ENCODE peak calls at places on chromosomes 12 and 14, in ten cellular contexts. U is stimulated activated naive CD4-positive, alpha-beta T cell; S is mammary epithelial cell; H is heart right ventricle; L is NCI-H1105; O is effector CD4-positive, alpha-beta T cell; M is GM23248; Z is astrocyte of the spinal cord; C is ascending aorta; N is fibroblast of the aortic adventitia. X is an unnamed sample.

GRCh38 chr14:53278602-53279506 is 125.7 kb upstream of the DDHD1 start:
- DNase-seq in C (no peak), M (peak), O (no peak), Z (peak), N (peak), U (no peak), H (no peak), S (peak), L (no peak), X (no peak)

GRCh38 chr14:75803768-75804167 is 142.7 kb downstream of the TTLL5 start:
- DNase-seq in C (no peak), M (no peak), S (no peak), H (no peak), Z (peak), U (no peak), O (no peak), L (no peak), N (no peak), X (no peak)

GRCh38 chr14:96268426-96269358 is 12.7 kb downstream of the BDKRB1 start:
- DNase-seq in C (no peak), O (no peak), M (peak), L (no peak), U (no peak), H (peak), N (peak), S (peak), Z (peak), X (no peak)

GRCh38 chr12:51862947-51863346 is 14.4 kb upstream of the FIGNL2 start:
- DNase-seq in L (no peak), S (no peak), Z (no peak), C (no peak), M (no peak), H (no peak), N (no peak), O (no peak), U (no peak), X (no peak)

GRCh38 chr14:53668861-53669260 is 287.8 kb downstream of the BMP4 start:
- DNase-seq in H (no peak), C (no peak), L (no peak), S (peak), O (no peak), N (no peak), U (no peak), Z (peak), M (no peak), X (no peak)

GRCh38 chr12:24364921-24365320 is 415.5 kb upstream of the SOX5 start:
- DNase-seq in L (no peak), Z (no peak), O (no peak), H (no peak), C (no peak), M (no peak), S (no peak), N (no peak), U (no peak), X (no peak)

GRCh38 chr12:4156317-4156716 is 117.2 kb upstream of the CCND2 start:
- DNase-seq in Z (no peak), U (no peak), L (no peak), C (no peak), S (no peak), N (no peak), H (no peak), O (no peak), M (no peak), X (no peak)

GRCh38 chr14:92525318-92526095 is 11.9 kb downstream of the RIN3 start:
- DNase-seq in Z (no peak), O (no peak), H (no peak), C (no peak), U (no peak), L (no peak), M (no peak), N (no peak), S (no peak), X (no peak)

GRCh38 chr12:8985213-8985612 is 4.1 kb upstream of the KLRG1 start:
- DNase-seq in H (no peak), N (no peak), L (no peak), C (no peak), Z (no peak), U (no peak), M (no peak), O (no peak), S (no peak), X (peak)

GRCh38 chr12:81259360-81259759 is 181.5 kb downstream of the ACSS3 start:
- DNase-seq in U (no peak), N (no peak), M (no peak), Z (no peak), C (no peak), L (no peak), H (no peak), S (no peak), O (no peak), X (no peak)

GRCh38 chr12:110379201-110379600 is 24.3 kb downstream of the ANAPC7 start:
- DNase-seq in S (no peak), Z (no peak), H (no peak), U (no peak), L (no peak), O (no peak), C (no peak), M (no peak), N (no peak), X (no peak)

GRCh38 chr14:32087173-32087861 is 10.2 kb downstream of the ARHGAP5 start:
- DNase-seq in O (no peak), N (peak), Z (peak), C (no peak), S (peak), M (peak), L (no peak), H (no peak), U (no peak), X (no peak)

GRCh38 chr12:22657538-22657937 is 32.6 kb downstream of the ETNK1 start:
- DNase-seq in H (no peak), S (peak), M (peak), N (no peak), O (no peak), U (no peak), Z (no peak), L (no peak), C (no peak), X (no peak)

GRCh38 chr12:106883421-106883820 is 72.3 kb upstream of the TMEM263 start:
- DNase-seq in H (no peak), L (no peak), Z (peak), N (peak), O (no peak), M (peak), S (peak), C (no peak), U (no peak), X (no peak)

GRCh38 chr14:30291216-30291615 is 267.7 kb upstream of the G2E3 start:
- DNase-seq in O (no peak), C (no peak), H (no peak), U (no peak), L (no peak), M (peak), Z (peak), S (peak), N (peak), X (no peak)

GRCh38 chr14:66105819-66106218 is 380.4 kb upstream of the CCDC196 start:
- DNase-seq in L (no peak), O (no peak), M (peak), S (peak), C (no peak), U (no peak), H (no peak), N (peak), Z (peak), X (no peak)

GRCh38 chr12:104957388-104958008 is 592 bp downstream of the SLC41A2 start:
- DNase-seq in S (no peak), Z (no peak), H (peak), C (no peak), M (peak), N (no peak), O (peak), U (no peak), L (peak), X (no peak)

GRCh38 chr12:117097159-117097558 is 2.1 kb downstream of the TESC start:
- DNase-seq in O (no peak), N (no peak), U (no peak), C (no peak), M (no peak), S (no peak), H (no peak), L (no peak), Z (no peak), X (no peak)

GRCh38 chr14:92443167-92443566 is 70.4 kb upstream of the RIN3 start:
- DNase-seq in U (no peak), H (no peak), O (no peak), N (no peak), S (no peak), L (no peak), C (no peak), M (no peak), Z (no peak), X (no peak)

GRCh38 chr14:48853159-48853558 is 733.0 kb downstream of the RPS29 start:
- DNase-seq in H (no peak), S (no peak), U (no peak), M (no peak), C (no peak), O (no peak), N (no peak), Z (no peak), L (no peak), X (no peak)

GRCh38 chr12:26150737-26151450 is 26.1 kb upstream of the BHLHE41 start:
- DNase-seq in Z (peak), H (no peak), O (no peak), M (peak), L (no peak), U (no peak), N (peak), C (no peak), S (no peak), X (no peak)

GRCh38 chr14:36224176-36224575 is 47.7 kb upstream of the PTCSC3 start:
- DNase-seq in Z (no peak), S (no peak), C (no peak), O (no peak), N (no peak), H (no peak), U (no peak), M (no peak), L (no peak), X (no peak)

GRCh38 chr12:69055280-69055679 is 122.3 kb upstream of the CPM start:
- DNase-seq in Z (no peak), C (no peak), O (no peak), H (no peak), N (no peak), S (no peak), L (no peak), M (no peak), U (no peak), X (no peak)

GRCh38 chr12:123991402-123991951 is 18.5 kb downstream of the ZNF664 start:
- DNase-seq in N (no peak), L (no peak), H (no peak), U (no peak), O (no peak), C (no peak), Z (no peak), M (peak), S (peak), X (no peak)

GRCh38 chr14:71933026-71933587 is 878 bp downstream of the RGS6 start:
- DNase-seq in N (no peak), U (no peak), Z (no peak), O (no peak), C (no peak), H (no peak), S (peak), M (peak), L (no peak), X (no peak)

GRCh38 chr14:101781240-101782061 is 19.9 kb downstream of the PPP2R5C start:
- DNase-seq in M (peak), S (peak), C (no peak), U (no peak), L (no peak), Z (no peak), N (peak), O (no peak), H (peak), X (no peak)

GRCh38 chr14:22837750-22838538 is 1.6 kb downstream of the MMP14 start:
- DNase-seq in U (no peak), Z (peak), O (no peak), L (no peak), N (peak), S (peak), H (peak), C (peak), M (peak), X (no peak)

GRCh38 chr12:50732591-50732990 is 31.3 kb upstream of the ATF1 start:
- DNase-seq in H (no peak), N (peak), L (no peak), M (peak), U (no peak), C (no peak), S (peak), Z (peak), O (no peak), X (no peak)